ENCODE peak calls at places on chromosomes 6 and 20, in six cellular contexts. T is body of pancreas, R is HFF-Myc, Z is fibroblast of the aortic adventitia, I is cardiac fibroblast, X is uterus. D is an unnamed sample.

GRCh38 chr6:47772993-47773392 is 8.8 kb upstream of the OPN5 start:
- DNase-seq in T (no peak), R (no peak), Z (no peak), I (no peak), X (no peak), D (no peak)

GRCh38 chr6:25166955-25167753 is 112.0 kb upstream of the CARMIL1 start:
- DNase-seq in T (peak), R (no peak), Z (no peak), I (no peak), X (no peak), D (no peak)

GRCh38 chr6:35417979-35418661 is 34.0 kb upstream of the FANCE start:
- DNase-seq in T (peak), R (peak), Z (no peak), I (no peak), X (no peak), D (no peak)

GRCh38 chr6:105250523-105250922 is 70.7 kb upstream of the POPDC3 start:
- DNase-seq in T (no peak), R (no peak), Z (peak), I (no peak), X (no peak), D (no peak)

GRCh38 chr20:33250666-33251065 is 14.9 kb downstream of the BPIFA1 start:
- DNase-seq in T (no peak), R (no peak), Z (no peak), I (no peak), X (no peak), D (no peak)

GRCh38 chr6:41767112-41767946 is 12.4 kb downstream of the FRS3 start:
- DNase-seq in T (peak), R (peak), Z (peak), I (peak), X (peak), D (peak)

GRCh38 chr20:55394592-55394991 is 610.7 kb downstream of the CBLN4 start:
- DNase-seq in T (no peak), R (no peak), Z (no peak), I (no peak), X (no peak), D (no peak)

GRCh38 chr20:61391812-61392520 is 139.9 kb downstream of the CDH4 start:
- DNase-seq in T (no peak), R (no peak), Z (no peak), I (no peak), X (no peak), D (no peak)

GRCh38 chr6:81265106-81265505 is 487.4 kb downstream of the TENT5A start:
- DNase-seq in T (no peak), R (no peak), Z (peak), I (peak), X (peak), D (no peak)

GRCh38 chr6:23841116-23841515 is 284.9 kb upstream of the NRSN1 start:
- DNase-seq in T (no peak), R (no peak), Z (no peak), I (no peak), X (no peak), D (no peak)

GRCh38 chr6:95574811-95575210 is 2.5 kb upstream of the MANEA start:
- DNase-seq in T (no peak), R (no peak), Z (peak), I (peak), X (no peak), D (peak)

GRCh38 chr20:62315773-62316172 is 13.0 kb downstream of the ADRM1 start:
- DNase-seq in T (no peak), R (no peak), Z (no peak), I (no peak), X (no peak), D (no peak)

GRCh38 chr6:100446115-100446921 is 18.4 kb downstream of the SIM1 start:
- DNase-seq in T (no peak), R (no peak), Z (no peak), I (no peak), X (no peak), D (no peak)

GRCh38 chr20:45140836-45141235 is 16.6 kb upstream of the WFDC12 start:
- DNase-seq in T (no peak), R (no peak), Z (no peak), I (no peak), X (no peak), D (no peak)

GRCh38 chr6:11522819-11523218 is 14.7 kb upstream of the TMEM170B start:
- DNase-seq in T (peak), R (no peak), Z (no peak), I (peak), X (no peak), D (no peak)

GRCh38 chr6:4922488-4923037 is 81.3 kb downstream of the RPP40 start:
- DNase-seq in T (no peak), R (no peak), Z (no peak), I (no peak), X (no peak), D (no peak)

GRCh38 chr20:34495928-34496327 is 20.3 kb upstream of the DYNLRB1 start:
- DNase-seq in T (no peak), R (no peak), Z (no peak), I (no peak), X (no peak), D (no peak)

GRCh38 chr6:90403489-90404381 is 107.1 kb upstream of the BACH2 start:
- DNase-seq in T (peak), R (peak), Z (peak), I (peak), X (peak), D (no peak)

GRCh38 chr6:145887969-145888368 is 73.4 kb upstream of the FBXO30 start:
- DNase-seq in T (no peak), R (no peak), Z (peak), I (peak), X (no peak), D (no peak)

GRCh38 chr6:75213732-75214131 is 7.9 kb upstream of the COL12A1 start:
- DNase-seq in T (no peak), R (no peak), Z (no peak), I (no peak), X (no peak), D (no peak)

GRCh38 chr6:162856885-162857284 is 129.1 kb downstream of the PACRG start:
- DNase-seq in T (peak), R (peak), Z (peak), I (peak), X (no peak), D (peak)

GRCh38 chr6:150495126-150495525 is 104.6 kb upstream of the PLEKHG1 start:
- DNase-seq in T (no peak), R (no peak), Z (no peak), I (no peak), X (no peak), D (no peak)

GRCh38 chr6:132131351-132131750 is 180.2 kb upstream of the CCN2 start:
- DNase-seq in T (no peak), R (no peak), Z (no peak), I (peak), X (no peak), D (no peak)

GRCh38 chr6:170201361-170201760 is 89.5 kb downstream of the DLL1 start:
- DNase-seq in T (peak), R (no peak), Z (no peak), I (no peak), X (no peak), D (no peak)

GRCh38 chr20:36104244-36104643 is 50.3 kb upstream of the EPB41L1 start:
- DNase-seq in T (no peak), R (no peak), Z (no peak), I (no peak), X (no peak), D (no peak)

GRCh38 chr6:139091859-139092258 is 43.0 kb upstream of the HECA start:
- DNase-seq in T (no peak), R (no peak), Z (no peak), I (no peak), X (no peak), D (peak)

GRCh38 chr6:63224179-63224578 is 12.9 kb downstream of the FKBP1C start:
- DNase-seq in T (no peak), R (no peak), Z (no peak), I (no peak), X (no peak), D (no peak)

GRCh38 chr20:31667315-31668285 is 29.9 kb downstream of the COX4I2 start:
- DNase-seq in T (no peak), R (no peak), Z (no peak), I (no peak), X (no peak), D (no peak)

GRCh38 chr20:23039885-23040508 is 4.9 kb downstream of the SSTR4 start:
- DNase-seq in T (no peak), R (no peak), Z (no peak), I (no peak), X (no peak), D (no peak)

GRCh38 chr6:88449770-88450169 is 283.6 kb upstream of the CNR1 start:
- DNase-seq in T (peak), R (no peak), Z (no peak), I (peak), X (no peak), D (no peak)

GRCh38 chr6:7737867-7738266 is 12.0 kb downstream of the BMP6 start:
- DNase-seq in T (no peak), R (no peak), Z (no peak), I (no peak), X (no peak), D (no peak)

GRCh38 chr6:82333781-82334180 is 29.8 kb upstream of the TPBG start:
- DNase-seq in T (no peak), R (no peak), Z (no peak), I (no peak), X (no peak), D (no peak)

GRCh38 chr6:82337688-82338257 is 25.8 kb upstream of the TPBG start:
- DNase-seq in T (no peak), R (no peak), Z (no peak), I (no peak), X (no peak), D (no peak)
- TF ChIP-seq CTCF in T (no peak), R (no peak), Z (no peak), I (no peak), X (no peak), D (no peak)

DNA sequence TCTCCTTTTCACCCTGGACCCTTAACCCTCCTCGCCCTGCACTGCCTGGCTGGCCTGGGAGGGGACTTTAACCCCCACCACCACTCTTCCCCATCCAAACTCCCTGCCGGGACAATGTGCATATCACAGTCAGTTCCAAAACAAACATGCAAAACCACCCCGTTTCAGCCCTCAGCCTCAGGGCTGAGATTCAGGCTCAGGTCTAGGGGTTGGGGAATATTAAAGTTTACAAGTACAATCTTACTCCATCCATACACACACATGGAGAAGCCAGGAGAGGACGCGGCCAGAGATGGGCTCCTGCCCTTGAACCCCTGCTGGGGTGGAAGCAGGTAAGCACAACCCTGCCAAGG is 534 bp downstream of the KIAA1755 start:
- DNase-seq in T (no peak), R (no peak), Z (peak), I (no peak), X (no peak), D (no peak)
- H3K4me3 ChIP-seq in T (no peak), R (peak), Z (peak), I (peak), X (peak), D (peak)

DNA sequence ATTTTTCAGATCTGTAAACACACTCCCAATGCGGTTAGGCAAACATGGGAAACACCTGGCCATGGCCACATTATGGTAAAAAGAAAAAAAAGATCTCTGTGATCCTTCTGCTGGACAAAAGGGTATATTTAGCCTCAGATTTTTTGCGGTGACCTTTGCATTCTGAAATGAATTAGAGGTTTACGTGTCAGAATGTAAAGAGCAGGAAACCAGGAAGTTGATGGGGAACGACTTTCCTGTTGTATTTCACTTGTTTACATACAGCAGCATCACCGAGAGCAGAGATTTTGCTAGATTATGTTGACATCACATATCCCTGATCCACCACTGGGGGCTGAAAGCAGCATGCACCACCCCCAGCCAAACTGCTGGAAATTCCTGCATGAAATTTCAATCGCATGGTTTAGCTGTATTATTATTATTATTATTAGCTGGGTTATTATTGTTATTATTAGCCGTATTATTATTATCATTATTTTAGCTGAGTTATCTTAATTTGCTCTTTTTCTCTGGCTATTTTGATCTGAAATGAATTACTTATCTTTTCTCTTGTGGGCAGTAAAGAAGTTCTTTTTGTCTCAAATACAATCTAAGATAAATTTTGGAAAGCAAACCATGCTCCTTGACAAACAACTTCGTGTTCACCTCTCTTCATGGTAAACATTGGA is 189.4 kb downstream of the ZFP64 start:
- DNase-seq in T (no peak), R (peak), Z (no peak), I (no peak), X (no peak), D (no peak)
- TF ChIP-seq CTCF in T (no peak), R (peak), Z (peak), I (peak), X (no peak), D (peak)

DNA sequence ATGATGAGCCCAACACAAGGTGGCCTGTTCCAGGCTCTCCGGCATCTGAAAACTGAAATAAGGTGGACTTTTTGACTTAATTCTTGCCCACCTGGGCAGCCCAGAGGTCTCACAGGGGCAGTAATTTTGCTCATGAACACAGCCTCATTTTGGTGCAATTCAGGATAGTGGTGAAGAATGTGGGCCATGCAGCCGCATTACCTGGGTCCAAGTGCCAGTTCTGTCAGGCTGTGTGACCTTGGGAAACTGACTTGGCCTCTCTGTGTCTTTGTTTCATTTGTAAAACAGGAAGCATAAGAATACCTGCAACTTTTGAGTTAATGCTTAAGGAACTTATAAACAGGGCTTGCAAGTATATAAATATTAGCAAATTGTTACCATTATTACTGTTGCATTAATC is 5.6 kb downstream of the PREX1 start:
- DNase-seq in T (no peak), R (no peak), Z (no peak), I (no peak), X (no peak), D (no peak)
- H3K4me3 ChIP-seq in T (no peak), R (no peak), Z (no peak), I (no peak), X (no peak), D (no peak)

DNA sequence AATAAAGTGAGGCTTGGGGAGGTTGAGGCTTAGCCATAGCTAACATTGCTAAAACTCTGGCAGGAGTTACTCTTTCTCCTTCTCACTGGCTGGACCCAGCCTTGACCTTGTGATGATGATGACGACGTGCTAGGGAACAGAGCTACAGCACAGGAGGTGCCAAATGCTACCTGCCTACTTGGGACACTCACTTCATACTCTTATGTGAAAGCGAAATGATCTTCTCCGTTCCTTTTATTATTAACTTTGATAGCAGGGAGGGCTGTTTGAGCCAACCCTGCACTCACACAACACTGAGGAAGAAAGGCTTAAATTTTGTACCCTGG is 1.2 kb upstream of the ELMO2 start:
- DNase-seq in T (peak), R (no peak), Z (no peak), I (no peak), X (no peak), D (no peak)
- TF ChIP-seq CTCF in T (no peak), R (no peak), Z (no peak), I (no peak), X (no peak), D (no peak)

GRCh38 chr6:135902756-135903331 is 51.3 kb downstream of the PDE7B start:
- DNase-seq in T (no peak), R (no peak), Z (peak), I (peak), X (no peak), D (no peak)
- H3K4me3 ChIP-seq in T (no peak), R (no peak), Z (no peak), I (no peak), X (no peak), D (no peak)

GRCh38 chr6:117346142-117346930 is 79.4 kb downstream of the ROS1 start:
- DNase-seq in T (no peak), R (no peak), Z (peak), I (peak), X (no peak), D (no peak)
- TF ChIP-seq CTCF in T (peak), R (no peak), Z (peak), I (no peak), X (peak), D (peak)